ENCODE peak calls at places on chromosome 16, in four cellular contexts. W is AG04450; Q is stimulated activated CD8-positive, alpha-beta memory T cell treated with anti-CD3 and anti-CD28 coated beads, Interleukin-4, amount 100 ng/mL, for 1 hour; A is T follicular helper cell. K is an unnamed sample.

GRCh38 chr16:951660-952301 is 19.0 kb downstream of the LMF1 start:
- DNase-seq in A (no peak), W (no peak), Q (no peak), K (no peak)

GRCh38 chr16:67326472-67327309 is at the start of the genes KCTD19 and LRRC36:
- DNase-seq in Q (peak), W (no peak), A (peak), K (peak)

GRCh38 chr16:2751577-2752034 is 832 bp upstream of the SRRM2 start:
- DNase-seq in A (no peak), Q (no peak), W (peak), K (no peak)

GRCh38 chr16:4685776-4686496 is 7.4 kb upstream of the NUDT16L1 start:
- DNase-seq in W (no peak), A (no peak), Q (no peak), K (no peak)

GRCh38 chr16:83581994-83582747 is 225.6 kb upstream of the HSBP1 start:
- DNase-seq in W (no peak), Q (no peak), A (no peak), K (no peak)

GRCh38 chr16:70737377-70738082 is 51.7 kb upstream of the MTSS2 start:
- DNase-seq in W (peak), Q (peak), A (peak), K (peak)

GRCh38 chr16:88926374-88926990 is 50.5 kb downstream of the CBFA2T3 start:
- DNase-seq in A (no peak), Q (no peak), W (no peak), K (no peak)

GRCh38 chr16:16018705-16019104 is 69.3 kb downstream of the ABCC1 start:
- DNase-seq in A (no peak), Q (no peak), W (no peak), K (no peak)

GRCh38 chr16:86455116-86455515 is 55.2 kb upstream of the FOXF1 start:
- DNase-seq in W (peak), A (no peak), Q (no peak), K (no peak)

GRCh38 chr16:67884684-67885083 is at the start of gene NRN1L:
- DNase-seq in W (peak), A (no peak), Q (no peak), K (no peak)

GRCh38 chr16:1732071-1732470 is 26.1 kb downstream of the MAPK8IP3 start:
- DNase-seq in A (no peak), Q (no peak), W (no peak), K (no peak)

GRCh38 chr16:1279945-1280589 is 24.2 kb downstream of the TPSD1 start:
- DNase-seq in W (no peak), Q (no peak), A (no peak), K (no peak)

GRCh38 chr16:83969771-83970429 is 1.9 kb downstream of the NECAB2 start:
- DNase-seq in Q (no peak), A (no peak), W (no peak), K (no peak)

GRCh38 chr16:8958344-8958808 is 5.3 kb downstream of the USP7 start:
- DNase-seq in A (no peak), W (no peak), Q (no peak), K (no peak)

GRCh38 chr16:57962046-57962445 is 8.9 kb downstream of the CNGB1 start:
- DNase-seq in Q (no peak), W (no peak), A (no peak), K (no peak)

GRCh38 chr16:72989203-72989991 is 58.5 kb downstream of the ZFHX3 start:
- DNase-seq in A (no peak), Q (no peak), W (peak), K (no peak)

GRCh38 chr16:79212114-79212791 is 388.3 kb downstream of the MAF start:
- DNase-seq in W (no peak), A (no peak), Q (no peak), K (no peak)

GRCh38 chr16:87218281-87219055 is 98.7 kb downstream of the C16orf95 start:
- DNase-seq in W (no peak), A (no peak), Q (no peak), K (no peak)

GRCh38 chr16:13036600-13036999 is 135.2 kb downstream of the SHISA9 start:
- DNase-seq in Q (no peak), A (no peak), W (no peak), K (no peak)

GRCh38 chr16:48384305-48384981 is 770 bp downstream of the SIAH1 start:
- DNase-seq in W (no peak), A (no peak), Q (no peak), K (no peak)

GRCh38 chr16:88763502-88764053 is 21.4 kb downstream of the PIEZO1 start:
- DNase-seq in W (no peak), Q (no peak), A (no peak), K (no peak)

GRCh38 chr16:4273858-4274291 is 1.1 kb upstream of the TFAP4 start:
- DNase-seq in W (no peak), Q (no peak), A (no peak), K (no peak)

GRCh38 chr16:87950765-87951549 is at the start of gene BANP:
- DNase-seq in Q (peak), W (peak), A (peak), K (peak)

GRCh38 chr16:83513006-83513755 is 294.6 kb upstream of the HSBP1 start:
- DNase-seq in Q (no peak), A (no peak), W (no peak), K (no peak)

GRCh38 chr16:21708533-21709115 is 44.9 kb downstream of the OTOA start:
- DNase-seq in A (peak), W (peak), Q (peak), K (peak)

GRCh38 chr16:49556252-49557069 is 182.9 kb downstream of the C16orf78 start:
- DNase-seq in Q (no peak), A (no peak), W (no peak), K (no peak)

GRCh38 chr16:22813946-22814325 is at the start of gene HS3ST2:
- DNase-seq in Q (no peak), A (no peak), W (no peak), K (no peak)

GRCh38 chr16:70770968-70771552 is 29.9 kb downstream of the VAC14 start:
- DNase-seq in Q (peak), W (no peak), A (peak), K (no peak)

GRCh38 chr16:27520982-27521673 is 28.6 kb downstream of the GTF3C1 start:
- DNase-seq in A (no peak), Q (no peak), W (no peak), K (no peak)

GRCh38 chr16:11034005-11034404 is 89.6 kb downstream of the CLEC16A start:
- DNase-seq in A (no peak), W (peak), Q (no peak), K (no peak)

K was measured in activated CD4-positive, CD25-positive, alpha-beta regulatory T cell.